ENCODE peak calls at places on chromosomes 7 and 10, in six cellular contexts. One of them, this sample, is unnamed.

GRCh38 chr10:11874568-11875182 is 51.5 kb downstream of the PROSER2 start:
- DNase-seq in activated CD4-positive, alpha-beta T cell treated with anti-CD3 and anti-CD28 coated beads, Interleukin-2, amount 10 ng/mL, durations not matched to agents 7 days and 5 days: peak
- DNase-seq in ACHN: no peak
- DNase-seq in left ventricle myocardium inferior: peak
- DNase-seq in EL: no peak
- DNase-seq in ovary: peak
- DNase-seq in this sample: no peak

GRCh38 chr10:49398000-49398861 is 2.3 kb upstream of the DRGX start:
- DNase-seq in activated CD4-positive, alpha-beta T cell treated with anti-CD3 and anti-CD28 coated beads, Interleukin-2, amount 10 ng/mL, durations not matched to agents 7 days and 5 days: peak
- DNase-seq in ACHN: peak
- DNase-seq in left ventricle myocardium inferior: peak
- DNase-seq in EL: peak
- DNase-seq in ovary: no peak
- DNase-seq in this sample: no peak

GRCh38 chr10:124011464-124011863 is 81.9 kb downstream of the CHST15 start:
- DNase-seq in activated CD4-positive, alpha-beta T cell treated with anti-CD3 and anti-CD28 coated beads, Interleukin-2, amount 10 ng/mL, durations not matched to agents 7 days and 5 days: no peak
- DNase-seq in ACHN: no peak
- DNase-seq in left ventricle myocardium inferior: no peak
- DNase-seq in EL: no peak
- DNase-seq in ovary: peak
- DNase-seq in this sample: no peak

GRCh38 chr10:50416181-50416824 is 165.0 kb upstream of the ASAH2 start:
- DNase-seq in activated CD4-positive, alpha-beta T cell treated with anti-CD3 and anti-CD28 coated beads, Interleukin-2, amount 10 ng/mL, durations not matched to agents 7 days and 5 days: no peak
- DNase-seq in ACHN: peak
- DNase-seq in left ventricle myocardium inferior: no peak
- DNase-seq in EL: no peak
- DNase-seq in ovary: no peak
- DNase-seq in this sample: no peak

GRCh38 chr7:20331231-20331880 is 656 bp downstream of the ITGB8 start:
- DNase-seq in activated CD4-positive, alpha-beta T cell treated with anti-CD3 and anti-CD28 coated beads, Interleukin-2, amount 10 ng/mL, durations not matched to agents 7 days and 5 days: peak
- DNase-seq in ACHN: peak
- DNase-seq in left ventricle myocardium inferior: peak
- DNase-seq in EL: peak
- DNase-seq in ovary: peak
- DNase-seq in this sample: no peak

GRCh38 chr7:75735059-75735458 is 3.7 kb downstream of the HIP1 start:
- DNase-seq in activated CD4-positive, alpha-beta T cell treated with anti-CD3 and anti-CD28 coated beads, Interleukin-2, amount 10 ng/mL, durations not matched to agents 7 days and 5 days: no peak
- DNase-seq in ACHN: no peak
- DNase-seq in left ventricle myocardium inferior: no peak
- DNase-seq in EL: no peak
- DNase-seq in ovary: no peak
- DNase-seq in this sample: no peak

GRCh38 chr7:95549818-95550529 is 46.3 kb downstream of the PDK4 start:
- DNase-seq in activated CD4-positive, alpha-beta T cell treated with anti-CD3 and anti-CD28 coated beads, Interleukin-2, amount 10 ng/mL, durations not matched to agents 7 days and 5 days: no peak
- DNase-seq in ACHN: peak
- DNase-seq in left ventricle myocardium inferior: peak
- DNase-seq in EL: peak
- DNase-seq in ovary: peak
- DNase-seq in this sample: peak

GRCh38 chr10:101189461-101190401 is 39.5 kb downstream of the LBX1 start:
- DNase-seq in activated CD4-positive, alpha-beta T cell treated with anti-CD3 and anti-CD28 coated beads, Interleukin-2, amount 10 ng/mL, durations not matched to agents 7 days and 5 days: no peak
- DNase-seq in ACHN: no peak
- DNase-seq in left ventricle myocardium inferior: no peak
- DNase-seq in EL: no peak
- DNase-seq in ovary: no peak
- DNase-seq in this sample: no peak

GRCh38 chr7:12066561-12066960 is 144.5 kb upstream of the TMEM106B start:
- DNase-seq in activated CD4-positive, alpha-beta T cell treated with anti-CD3 and anti-CD28 coated beads, Interleukin-2, amount 10 ng/mL, durations not matched to agents 7 days and 5 days: no peak
- DNase-seq in ACHN: no peak
- DNase-seq in left ventricle myocardium inferior: no peak
- DNase-seq in EL: no peak
- DNase-seq in ovary: no peak
- DNase-seq in this sample: no peak

GRCh38 chr10:98892523-98892922 is 343.1 kb downstream of the HPSE2 start:
- DNase-seq in activated CD4-positive, alpha-beta T cell treated with anti-CD3 and anti-CD28 coated beads, Interleukin-2, amount 10 ng/mL, durations not matched to agents 7 days and 5 days: no peak
- DNase-seq in ACHN: no peak
- DNase-seq in left ventricle myocardium inferior: no peak
- DNase-seq in EL: no peak
- DNase-seq in ovary: no peak
- DNase-seq in this sample: no peak

GRCh38 chr10:70915206-70915605 is 26.8 kb upstream of the PCBD1 start:
- DNase-seq in activated CD4-positive, alpha-beta T cell treated with anti-CD3 and anti-CD28 coated beads, Interleukin-2, amount 10 ng/mL, durations not matched to agents 7 days and 5 days: no peak
- DNase-seq in ACHN: no peak
- DNase-seq in left ventricle myocardium inferior: peak
- DNase-seq in EL: no peak
- DNase-seq in ovary: no peak
- DNase-seq in this sample: no peak

GRCh38 chr10:12797471-12798262 is 203.8 kb downstream of the CCDC3 start:
- DNase-seq in activated CD4-positive, alpha-beta T cell treated with anti-CD3 and anti-CD28 coated beads, Interleukin-2, amount 10 ng/mL, durations not matched to agents 7 days and 5 days: no peak
- DNase-seq in ACHN: no peak
- DNase-seq in left ventricle myocardium inferior: no peak
- DNase-seq in EL: no peak
- DNase-seq in ovary: no peak
- DNase-seq in this sample: no peak

GRCh38 chr10:90032519-90032918 is 331.1 kb downstream of the KIF20B start:
- DNase-seq in activated CD4-positive, alpha-beta T cell treated with anti-CD3 and anti-CD28 coated beads, Interleukin-2, amount 10 ng/mL, durations not matched to agents 7 days and 5 days: no peak
- DNase-seq in ACHN: no peak
- DNase-seq in left ventricle myocardium inferior: no peak
- DNase-seq in EL: peak
- DNase-seq in ovary: no peak
- DNase-seq in this sample: no peak

GRCh38 chr7:23544913-23545354 is 13.2 kb upstream of the TRA2A start:
- DNase-seq in activated CD4-positive, alpha-beta T cell treated with anti-CD3 and anti-CD28 coated beads, Interleukin-2, amount 10 ng/mL, durations not matched to agents 7 days and 5 days: peak
- DNase-seq in ACHN: peak
- DNase-seq in left ventricle myocardium inferior: no peak
- DNase-seq in EL: peak
- DNase-seq in ovary: no peak
- DNase-seq in this sample: no peak

GRCh38 chr7:13560441-13560840 is 429.0 kb downstream of the ETV1 start:
- DNase-seq in activated CD4-positive, alpha-beta T cell treated with anti-CD3 and anti-CD28 coated beads, Interleukin-2, amount 10 ng/mL, durations not matched to agents 7 days and 5 days: no peak
- DNase-seq in ACHN: no peak
- DNase-seq in left ventricle myocardium inferior: no peak
- DNase-seq in EL: no peak
- DNase-seq in ovary: no peak
- DNase-seq in this sample: no peak

GRCh38 chr10:78337016-78337415 is 303.4 kb downstream of the RPS24 start:
- DNase-seq in activated CD4-positive, alpha-beta T cell treated with anti-CD3 and anti-CD28 coated beads, Interleukin-2, amount 10 ng/mL, durations not matched to agents 7 days and 5 days: no peak
- DNase-seq in ACHN: no peak
- DNase-seq in left ventricle myocardium inferior: no peak
- DNase-seq in EL: no peak
- DNase-seq in ovary: no peak
- DNase-seq in this sample: no peak

GRCh38 chr10:10564081-10564480 is 453.6 kb upstream of the CELF2 start:
- DNase-seq in activated CD4-positive, alpha-beta T cell treated with anti-CD3 and anti-CD28 coated beads, Interleukin-2, amount 10 ng/mL, durations not matched to agents 7 days and 5 days: no peak
- DNase-seq in ACHN: no peak
- DNase-seq in left ventricle myocardium inferior: no peak
- DNase-seq in EL: no peak
- DNase-seq in ovary: no peak
- DNase-seq in this sample: no peak

GRCh38 chr10:3054183-3054815 is 13.0 kb upstream of the PFKP start:
- DNase-seq in activated CD4-positive, alpha-beta T cell treated with anti-CD3 and anti-CD28 coated beads, Interleukin-2, amount 10 ng/mL, durations not matched to agents 7 days and 5 days: no peak
- DNase-seq in ACHN: no peak
- DNase-seq in left ventricle myocardium inferior: no peak
- DNase-seq in EL: no peak
- DNase-seq in ovary: no peak
- DNase-seq in this sample: no peak

GRCh38 chr10:43905502-43906236 is 257.0 kb upstream of the ZNF32 start:
- DNase-seq in activated CD4-positive, alpha-beta T cell treated with anti-CD3 and anti-CD28 coated beads, Interleukin-2, amount 10 ng/mL, durations not matched to agents 7 days and 5 days: no peak
- DNase-seq in ACHN: no peak
- DNase-seq in left ventricle myocardium inferior: peak
- DNase-seq in EL: no peak
- DNase-seq in ovary: peak
- DNase-seq in this sample: no peak

GRCh38 chr7:132720835-132721234 is 144.6 kb upstream of the PLXNA4 start:
- DNase-seq in activated CD4-positive, alpha-beta T cell treated with anti-CD3 and anti-CD28 coated beads, Interleukin-2, amount 10 ng/mL, durations not matched to agents 7 days and 5 days: no peak
- DNase-seq in ACHN: no peak
- DNase-seq in left ventricle myocardium inferior: no peak
- DNase-seq in EL: no peak
- DNase-seq in ovary: no peak
- DNase-seq in this sample: no peak

This sample was measured in GOT3.